ENCODE peak calls at places on chromosome 5, in eight cellular contexts. I is natural killer cell, S is endodermal cell, Q is AG10803, F is IMR-90, O is fibroblast of mammary gland, C is nephron progenitor cell, V is omental fat pad. L is an unnamed sample.

GRCh38 chr5:174816858-174817257 is 92.5 kb downstream of the MSX2 start:
- DNase-seq in O (no peak), C (no peak), Q (no peak), F (no peak), S (no peak), V (no peak), I (no peak), L (no peak)

GRCh38 chr5:112179290-112179689 is 239.8 kb downstream of the EPB41L4A start:
- DNase-seq in C (no peak), O (no peak), S (no peak), Q (no peak), F (no peak), V (no peak), I (no peak), L (no peak)

GRCh38 chr5:31396611-31397295 is 135.1 kb downstream of the DROSHA start:
- DNase-seq in I (no peak), S (no peak), O (no peak), Q (no peak), C (no peak), V (no peak), F (no peak), L (no peak)

GRCh38 chr5:71938886-71939285 is 168.4 kb upstream of the MAP1B start:
- DNase-seq in F (no peak), O (no peak), I (no peak), S (peak), V (no peak), C (no peak), Q (no peak), L (no peak)

GRCh38 chr5:132592521-132592920 is 35.7 kb downstream of the RAD50 start:
- DNase-seq in V (no peak), S (no peak), C (no peak), Q (no peak), O (no peak), F (peak), I (no peak), L (no peak)

GRCh38 chr5:72597456-72597948 is 90.3 kb upstream of the ZNF366 start:
- DNase-seq in V (no peak), F (peak), Q (peak), C (no peak), I (no peak), S (peak), O (peak), L (no peak)

GRCh38 chr5:43001748-43002147 is 38.4 kb downstream of the ANXA2R start:
- DNase-seq in O (no peak), I (no peak), Q (no peak), S (no peak), C (no peak), F (no peak), V (no peak), L (no peak)

GRCh38 chr5:155886311-155887031 is 440.5 kb upstream of the SGCD start:
- DNase-seq in C (no peak), V (no peak), O (no peak), F (no peak), S (no peak), I (no peak), Q (peak), L (no peak)

GRCh38 chr5:149324639-149325038 is 20.7 kb upstream of the GRPEL2 start:
- DNase-seq in S (no peak), F (no peak), V (no peak), I (no peak), O (no peak), Q (no peak), C (no peak), L (no peak)

GRCh38 chr5:157721159-157721558 is 10.1 kb upstream of the THG1L start:
- DNase-seq in C (no peak), Q (no peak), I (no peak), F (no peak), O (no peak), S (no peak), V (no peak), L (no peak)

GRCh38 chr5:151298063-151298462 is 5.5 kb downstream of the SLC36A3 start:
- DNase-seq in Q (peak), C (peak), V (no peak), S (peak), F (peak), I (no peak), O (peak), L (no peak)

GRCh38 chr5:173858675-173859121 is 29.5 kb upstream of the CPEB4 start:
- DNase-seq in V (no peak), Q (no peak), I (no peak), O (no peak), F (no peak), C (no peak), S (no peak), L (no peak)

GRCh38 chr5:151470440-151470839 is 23.0 kb downstream of the SLC36A1 start:
- DNase-seq in C (no peak), S (no peak), I (no peak), Q (peak), O (peak), F (peak), V (no peak), L (no peak)

GRCh38 chr5:135147294-135148090 is 113.5 kb upstream of the PITX1 start:
- DNase-seq in Q (no peak), I (no peak), V (no peak), C (no peak), S (no peak), O (no peak), F (no peak), L (no peak)

GRCh38 chr5:135871268-135871895 is 24.3 kb downstream of the IL9 start:
- DNase-seq in C (no peak), V (no peak), F (no peak), O (no peak), S (no peak), Q (no peak), I (no peak), L (no peak)

GRCh38 chr5:51399636-51399993 is 16.4 kb downstream of the ISL1 start:
- DNase-seq in I (no peak), Q (no peak), S (no peak), V (no peak), F (no peak), O (no peak), C (no peak), L (no peak)

GRCh38 chr5:10661401-10661800 is 97.5 kb downstream of the ANKRD33B start:
- DNase-seq in C (no peak), F (no peak), V (no peak), S (no peak), Q (no peak), I (no peak), O (no peak), L (no peak)

GRCh38 chr5:167633114-167633513 is 658.3 kb upstream of the WWC1 start:
- DNase-seq in C (no peak), Q (no peak), I (no peak), V (no peak), F (no peak), S (no peak), O (no peak), L (no peak)

GRCh38 chr5:132759114-132760042 is 12.2 kb downstream of the CCNI2 start:
- DNase-seq in I (no peak), O (peak), V (no peak), C (no peak), Q (no peak), S (peak), F (no peak), L (no peak)

GRCh38 chr5:10555134-10555733 is 8.6 kb upstream of the ANKRD33B start:
- DNase-seq in I (no peak), O (peak), V (no peak), F (peak), S (no peak), Q (peak), C (no peak), L (no peak)

GRCh38 chr5:95812100-95812472 is 10.4 kb downstream of the GLRX start:
- DNase-seq in Q (no peak), V (no peak), O (peak), S (peak), C (no peak), I (no peak), F (peak), L (no peak)

GRCh38 chr5:74094096-74094778 is 468.2 kb downstream of the ARHGEF28 start:
- DNase-seq in I (no peak), Q (no peak), O (peak), V (no peak), S (no peak), F (no peak), C (no peak), L (no peak)

GRCh38 chr5:75672616-75673015 is 44.6 kb downstream of the POC5 start:
- DNase-seq in O (no peak), Q (no peak), C (no peak), I (no peak), S (no peak), F (peak), V (no peak), L (no peak)

GRCh38 chr5:172939561-172939960 is 19.7 kb upstream of the RPL26L1 start:
- DNase-seq in F (peak), I (no peak), C (peak), O (no peak), Q (no peak), S (peak), V (no peak), L (no peak)

GRCh38 chr5:120615967-120616645 is 152.0 kb downstream of the PRR16 start:
- DNase-seq in I (no peak), F (peak), S (peak), Q (peak), C (no peak), O (peak), V (no peak), L (no peak)

GRCh38 chr5:56314536-56314935 is 81.4 kb upstream of the ANKRD55 start:
- DNase-seq in F (no peak), Q (no peak), V (no peak), C (no peak), O (peak), S (peak), I (peak), L (peak)

GRCh38 chr5:50562694-50563093 is 103.7 kb upstream of the PARP8 start:
- DNase-seq in C (no peak), S (no peak), I (no peak), F (no peak), V (no peak), O (no peak), Q (no peak), L (no peak)

GRCh38 chr5:103475629-103476240 is 86.9 kb downstream of the NUDT12 start:
- DNase-seq in Q (peak), C (peak), I (no peak), O (peak), V (no peak), F (peak), S (no peak), L (peak)

DNA sequence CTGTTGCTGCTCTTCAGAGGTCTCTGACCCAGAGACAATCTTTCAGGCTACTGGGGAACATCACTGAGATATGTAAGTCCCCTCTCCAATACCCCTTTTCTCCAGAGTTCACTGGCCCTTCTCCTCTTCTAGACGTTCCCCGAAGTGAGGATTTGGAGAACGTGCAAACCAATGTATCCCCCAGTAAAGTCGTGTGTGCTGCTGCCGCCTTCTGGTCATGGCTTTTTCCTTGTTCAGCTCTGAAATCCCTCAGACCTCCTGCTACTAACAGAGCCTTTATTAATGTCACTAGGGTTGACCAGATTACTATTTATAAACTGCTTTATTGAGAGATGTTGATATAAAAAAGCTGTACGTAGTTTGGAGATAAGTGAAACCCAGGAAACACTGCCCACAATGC is 1028.6 kb downstream of the CDH9 start:
- DNase-seq in C (peak), O (no peak), Q (no peak), V (no peak), S (peak), I (no peak), F (no peak), L (no peak)
- TF ChIP-seq CTCF in C (peak), O (no peak), Q (no peak), V (no peak), S (peak), I (no peak), F (no peak), L (peak)

DNA sequence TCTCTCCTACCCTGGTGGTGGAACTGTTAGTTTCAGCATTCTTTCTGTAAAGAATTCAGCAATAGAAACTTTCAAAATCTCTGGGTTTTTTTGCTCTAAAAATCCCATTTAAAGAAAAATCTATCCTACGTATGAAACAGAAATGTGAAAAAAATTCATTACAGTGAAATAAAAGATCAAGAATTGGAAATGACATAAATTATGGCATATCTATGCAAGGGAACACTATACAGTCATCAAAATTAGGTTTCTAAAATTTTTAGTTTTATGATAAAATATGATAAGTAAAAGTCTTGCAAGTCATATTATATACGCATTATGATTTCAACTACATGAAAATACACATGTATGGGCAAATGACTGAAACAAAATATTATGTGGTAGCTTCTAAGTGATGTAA is 342.6 kb downstream of the CETN3 start:
- DNase-seq in V (no peak), Q (no peak), I (no peak), C (no peak), S (no peak), O (no peak), F (no peak), L (no peak)
- TF ChIP-seq CTCF in V (no peak), Q (no peak), I (no peak), C (no peak), S (peak), O (no peak), F (no peak), L (no peak)

DNA sequence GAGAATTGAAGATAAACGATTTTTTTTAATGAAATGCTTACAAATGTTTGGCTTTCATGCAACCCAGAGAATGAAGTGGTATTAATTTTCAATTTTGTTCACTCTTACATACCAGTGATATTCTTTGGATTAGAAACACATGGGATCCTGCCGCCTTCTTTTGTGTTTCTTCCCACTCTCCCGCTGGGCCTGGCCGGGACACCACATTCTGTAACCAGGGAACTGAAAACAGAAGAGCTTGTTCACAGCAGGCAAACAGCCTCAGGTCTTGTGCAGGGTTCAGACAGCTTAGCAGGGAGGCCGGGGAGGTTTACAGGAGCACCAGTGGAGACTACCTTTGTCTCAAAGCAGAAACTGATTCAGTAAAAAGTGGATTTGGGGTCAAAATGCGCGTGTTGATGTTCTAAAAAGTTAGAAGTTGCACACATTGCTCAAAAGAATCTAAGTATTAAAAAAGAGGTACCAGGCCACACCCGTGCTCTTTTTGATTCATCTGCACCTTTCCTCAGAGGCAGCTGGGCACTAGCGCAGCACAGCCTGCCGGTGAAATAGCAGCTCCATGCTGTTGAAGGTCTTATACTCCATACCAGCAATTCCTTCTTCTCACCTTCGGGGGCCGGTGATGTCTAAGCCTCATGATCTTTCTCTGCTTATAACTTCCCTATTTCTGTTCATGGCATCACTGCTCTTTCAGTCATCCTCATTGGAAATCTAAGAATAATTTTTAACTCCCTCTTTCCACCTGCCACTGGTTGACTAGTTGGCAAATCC is 67.1 kb downstream of the GRAMD2B start:
- DNase-seq in Q (peak), F (no peak), O (peak), I (no peak), V (no peak), S (peak), C (peak), L (no peak)
- TF ChIP-seq CTCF in Q (peak), F (no peak), O (peak), I (no peak), V (no peak), S (peak), C (no peak), L (no peak)

GRCh38 chr5:141889282-141889871 is 11.2 kb upstream of the PCDH1 start:
- DNase-seq in O (peak), Q (no peak), C (no peak), S (no peak), V (no peak), I (no peak), F (no peak), L (peak)
- TF ChIP-seq CTCF in O (peak), Q (peak), C (no peak), S (peak), V (no peak), I (no peak), F (peak), L (peak)

DNA sequence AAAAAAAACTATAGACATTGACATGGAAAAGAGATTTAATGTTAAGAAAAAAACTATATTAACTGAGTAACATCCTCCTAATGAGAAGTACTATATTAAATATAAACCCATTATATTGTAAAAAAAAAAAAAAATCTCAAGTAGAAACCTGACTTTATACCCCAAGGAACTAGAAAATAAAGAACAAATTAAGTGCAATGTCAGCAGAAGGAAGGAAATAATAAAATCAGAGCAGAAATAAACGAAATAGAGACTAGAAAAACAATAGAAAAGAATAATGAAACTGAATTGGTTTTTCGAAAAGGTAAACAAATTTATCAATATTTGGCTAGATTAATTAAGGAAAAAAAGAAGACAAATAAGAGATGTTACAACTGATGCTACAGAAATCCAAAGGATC is 329.1 kb upstream of the ZNF608 start:
- DNase-seq in I (no peak), V (no peak), O (no peak), Q (no peak), C (no peak), F (no peak), S (no peak), L (no peak)
- TF ChIP-seq CTCF in I (no peak), V (no peak), O (no peak), Q (no peak), C (no peak), F (no peak), S (no peak), L (no peak)

GRCh38 chr5:177300236-177300880 is 3.2 kb downstream of the RAB24 start:
- DNase-seq in O (peak), Q (peak), F (peak), I (peak), S (peak), V (no peak), C (peak), L (peak)
- TF ChIP-seq CTCF in O (peak), Q (peak), F (peak), I (no peak), S (peak), V (no peak), C (no peak), L (no peak)

GRCh38 chr5:82295959-82296557 is 17.9 kb upstream of the RPS23 start:
- DNase-seq in V (no peak), C (no peak), I (no peak), S (no peak), O (no peak), Q (no peak), F (no peak), L (no peak)

GRCh38 chr5:82297711-82298110 is 19.6 kb upstream of the RPS23 start:
- DNase-seq in V (no peak), S (no peak), O (no peak), C (no peak), I (no peak), F (no peak), Q (no peak), L (no peak)

GRCh38 chr5:82295144-82295543 is 17.0 kb upstream of the RPS23 start:
- DNase-seq in F (peak), I (no peak), Q (no peak), O (peak), S (no peak), V (no peak), C (no peak), L (no peak)

GRCh38 chr5:82298668-82299067 is 20.5 kb upstream of the RPS23 start:
- DNase-seq in I (no peak), F (no peak), Q (no peak), O (no peak), V (no peak), C (no peak), S (no peak), L (no peak)

GRCh38 chr5:82296929-82297328 is 18.8 kb upstream of the RPS23 start:
- DNase-seq in F (no peak), I (no peak), V (no peak), S (no peak), C (no peak), Q (no peak), O (no peak), L (no peak)
- TF ChIP-seq CTCF in F (no peak), I (no peak), V (no peak), S (peak), C (no peak), Q (no peak), O (no peak), L (no peak)

GRCh38 chr5:68884144-68884754 is 209.6 kb upstream of the SLC30A5 start:
- DNase-seq in V (no peak), S (no peak), Q (no peak), C (no peak), O (no peak), F (no peak), I (no peak), L (no peak)

GRCh38 chr5:68886814-68887213 is 207.0 kb upstream of the SLC30A5 start:
- DNase-seq in Q (no peak), V (no peak), S (no peak), F (no peak), O (no peak), C (no peak), I (no peak), L (no peak)

GRCh38 chr5:68883441-68883840 is 210.4 kb upstream of the SLC30A5 start:
- DNase-seq in C (peak), I (no peak), V (no peak), O (no peak), S (peak), F (no peak), Q (no peak), L (no peak)

GRCh38 chr5:68884893-68885292 is 208.9 kb upstream of the SLC30A5 start:
- DNase-seq in F (no peak), S (no peak), C (no peak), V (no peak), O (peak), Q (no peak), I (no peak), L (peak)
- TF ChIP-seq CTCF in F (no peak), S (peak), C (peak), V (no peak), O (peak), Q (peak), I (no peak), L (peak)

L was measured in GM13977.